ENCODE peak calls at places on chromosomes 13 and 19, in six cellular contexts. One of them, this sample, is unnamed.

GRCh38 chr19:16801599-16801998 is 27.6 kb upstream of the SIN3B start:
- DNase-seq in CD8-positive, alpha-beta memory T cell: no peak
- DNase-seq in stomach: no peak
- DNase-seq in dorsolateral prefrontal cortex: no peak
- DNase-seq in heart right ventricle: no peak
- DNase-seq in ovary: no peak
- DNase-seq in this sample: peak; percentile 8

GRCh38 chr13:113837554-113838355 is 26.1 kb downstream of the GAS6 start:
- DNase-seq in CD8-positive, alpha-beta memory T cell: no peak
- DNase-seq in stomach: peak; percentile 89
- DNase-seq in dorsolateral prefrontal cortex: peak; percentile 92
- DNase-seq in heart right ventricle: peak; percentile 94
- DNase-seq in ovary: peak; percentile 96
- DNase-seq in this sample: peak; percentile 97

GRCh38 chr13:90545070-90545840 is 802.2 kb upstream of the MIR17HG start:
- DNase-seq in CD8-positive, alpha-beta memory T cell: no peak
- DNase-seq in stomach: no peak
- DNase-seq in dorsolateral prefrontal cortex: no peak
- DNase-seq in heart right ventricle: no peak
- DNase-seq in ovary: no peak
- DNase-seq in this sample: no peak

GRCh38 chr13:25397763-25398162 is 26.0 kb downstream of the ATP8A2 start:
- DNase-seq in CD8-positive, alpha-beta memory T cell: no peak
- DNase-seq in stomach: no peak
- DNase-seq in dorsolateral prefrontal cortex: no peak
- DNase-seq in heart right ventricle: no peak
- DNase-seq in ovary: no peak
- DNase-seq in this sample: no peak

GRCh38 chr13:21025539-21025938 is 35.8 kb downstream of the LATS2 start:
- DNase-seq in CD8-positive, alpha-beta memory T cell: no peak
- DNase-seq in stomach: no peak
- DNase-seq in dorsolateral prefrontal cortex: no peak
- DNase-seq in heart right ventricle: no peak
- DNase-seq in ovary: no peak
- DNase-seq in this sample: no peak

GRCh38 chr19:741506-742131 is 9.3 kb upstream of the MISP start:
- DNase-seq in CD8-positive, alpha-beta memory T cell: no peak
- DNase-seq in stomach: no peak
- DNase-seq in dorsolateral prefrontal cortex: no peak
- DNase-seq in heart right ventricle: no peak
- DNase-seq in ovary: no peak
- DNase-seq in this sample: no peak

GRCh38 chr13:26785845-26786630 is 25.5 kb upstream of the GPR12 start:
- DNase-seq in CD8-positive, alpha-beta memory T cell: peak; percentile 58
- DNase-seq in stomach: peak; percentile 28
- DNase-seq in dorsolateral prefrontal cortex: no peak
- DNase-seq in heart right ventricle: peak; percentile 31
- DNase-seq in ovary: no peak
- DNase-seq in this sample: no peak

GRCh38 chr13:64758520-64758919 is 2471.6 kb downstream of the PCDH9 start:
- DNase-seq in CD8-positive, alpha-beta memory T cell: no peak
- DNase-seq in stomach: no peak
- DNase-seq in dorsolateral prefrontal cortex: no peak
- DNase-seq in heart right ventricle: no peak
- DNase-seq in ovary: no peak
- DNase-seq in this sample: no peak

GRCh38 chr19:15871570-15871969 is 26.3 kb downstream of the CYP4F2 start:
- DNase-seq in CD8-positive, alpha-beta memory T cell: no peak
- DNase-seq in stomach: no peak
- DNase-seq in dorsolateral prefrontal cortex: no peak
- DNase-seq in heart right ventricle: no peak
- DNase-seq in ovary: no peak
- DNase-seq in this sample: no peak

GRCh38 chr13:96475103-96475502 is 385.2 kb downstream of the HS6ST3 start:
- DNase-seq in CD8-positive, alpha-beta memory T cell: no peak
- DNase-seq in stomach: no peak
- DNase-seq in dorsolateral prefrontal cortex: no peak
- DNase-seq in heart right ventricle: no peak
- DNase-seq in ovary: no peak
- DNase-seq in this sample: no peak

GRCh38 chr13:29924951-29925350 is 74.5 kb upstream of the UBL3 start:
- DNase-seq in CD8-positive, alpha-beta memory T cell: no peak
- DNase-seq in stomach: no peak
- DNase-seq in dorsolateral prefrontal cortex: no peak
- DNase-seq in heart right ventricle: no peak
- DNase-seq in ovary: no peak
- DNase-seq in this sample: no peak

GRCh38 chr19:452829-453228 is 8.0 kb downstream of the SHC2 start:
- DNase-seq in CD8-positive, alpha-beta memory T cell: no peak
- DNase-seq in stomach: no peak
- DNase-seq in dorsolateral prefrontal cortex: no peak
- DNase-seq in heart right ventricle: no peak
- DNase-seq in ovary: no peak
- DNase-seq in this sample: no peak

GRCh38 chr19:1259206-1259872 is 9.8 kb upstream of the CIRBP start:
- DNase-seq in CD8-positive, alpha-beta memory T cell: peak; percentile 76
- DNase-seq in stomach: peak; percentile 72
- DNase-seq in dorsolateral prefrontal cortex: peak; percentile 26
- DNase-seq in heart right ventricle: peak; percentile 85
- DNase-seq in ovary: peak; percentile 83
- DNase-seq in this sample: no peak

GRCh38 chr19:1512671-1513491 is at the start of gene ADAMTSL5:
- DNase-seq in CD8-positive, alpha-beta memory T cell: peak; percentile 52
- DNase-seq in stomach: peak; percentile 60
- DNase-seq in dorsolateral prefrontal cortex: no peak
- DNase-seq in heart right ventricle: peak; percentile 67
- DNase-seq in ovary: no peak
- DNase-seq in this sample: no peak

GRCh38 chr13:45219938-45220375 is 19.1 kb upstream of the KCTD4 start:
- DNase-seq in CD8-positive, alpha-beta memory T cell: no peak
- DNase-seq in stomach: no peak
- DNase-seq in dorsolateral prefrontal cortex: no peak
- DNase-seq in heart right ventricle: no peak
- DNase-seq in ovary: no peak
- DNase-seq in this sample: no peak

GRCh38 chr13:59790626-59791025 is 373.1 kb downstream of the DIAPH3 start:
- DNase-seq in CD8-positive, alpha-beta memory T cell: no peak
- DNase-seq in stomach: no peak
- DNase-seq in dorsolateral prefrontal cortex: no peak
- DNase-seq in heart right ventricle: no peak
- DNase-seq in ovary: no peak
- DNase-seq in this sample: no peak

DNA sequence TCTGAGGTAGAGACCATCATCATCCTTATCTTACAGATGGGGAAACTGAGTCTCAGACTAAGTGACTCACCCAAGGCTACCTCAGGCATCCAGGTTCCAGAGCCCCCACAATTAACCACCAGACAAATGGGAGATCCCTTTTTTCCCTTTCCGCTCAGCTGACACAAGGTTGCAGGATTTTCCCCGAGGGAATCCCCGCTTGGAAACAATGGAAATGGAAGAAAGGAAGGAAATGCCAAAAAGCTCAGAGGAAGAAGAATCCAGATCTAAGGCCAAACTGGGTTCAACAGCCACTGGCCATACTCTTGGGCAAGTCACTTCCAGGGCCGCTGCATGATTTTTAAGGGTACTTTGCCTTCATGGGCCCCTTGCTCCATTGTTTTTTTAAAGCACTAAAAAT is 1.6 kb downstream of the ZNF71 start:
- DNase-seq in CD8-positive, alpha-beta memory T cell: no peak
- DNase-seq in stomach: no peak
- DNase-seq in dorsolateral prefrontal cortex: no peak
- DNase-seq in heart right ventricle: no peak
- DNase-seq in ovary: no peak
- DNase-seq in this sample: no peak
- H3K4me3 ChIP-seq in CD8-positive, alpha-beta memory T cell: no peak overlapping the region
- H3K4me3 ChIP-seq in stomach: no peak overlapping the region
- H3K4me3 ChIP-seq in dorsolateral prefrontal cortex: peak overlapping the region; percentile 98
- H3K4me3 ChIP-seq in heart right ventricle: no peak overlapping the region
- H3K4me3 ChIP-seq in ovary: no peak overlapping the region
- H3K4me3 ChIP-seq in this sample: no peak overlapping the region

GRCh38 chr19:8595651-8596050 is 14.9 kb downstream of the ADAMTS10 start:
- DNase-seq in CD8-positive, alpha-beta memory T cell: no peak
- DNase-seq in stomach: no peak
- DNase-seq in dorsolateral prefrontal cortex: no peak
- DNase-seq in heart right ventricle: no peak
- DNase-seq in ovary: peak; percentile 47
- DNase-seq in this sample: no peak

GRCh38 chr19:8596168-8596567 is 14.3 kb downstream of the ADAMTS10 start:
- DNase-seq in CD8-positive, alpha-beta memory T cell: no peak
- DNase-seq in stomach: no peak
- DNase-seq in dorsolateral prefrontal cortex: no peak
- DNase-seq in heart right ventricle: no peak
- DNase-seq in ovary: no peak
- DNase-seq in this sample: no peak

GRCh38 chr19:8593931-8594330 is 16.6 kb downstream of the ADAMTS10 start:
- DNase-seq in CD8-positive, alpha-beta memory T cell: no peak
- DNase-seq in stomach: no peak
- DNase-seq in dorsolateral prefrontal cortex: no peak
- DNase-seq in heart right ventricle: no peak
- DNase-seq in ovary: no peak
- DNase-seq in this sample: no peak

GRCh38 chr19:8589177-8589714 is 12.0 kb upstream of the MYO1F start:
- DNase-seq in CD8-positive, alpha-beta memory T cell: no peak
- DNase-seq in stomach: no peak
- DNase-seq in dorsolateral prefrontal cortex: no peak
- DNase-seq in heart right ventricle: no peak
- DNase-seq in ovary: no peak
- DNase-seq in this sample: no peak

GRCh38 chr19:8592231-8593009 is 15.2 kb upstream of the MYO1F start:
- DNase-seq in CD8-positive, alpha-beta memory T cell: peak; percentile 95
- DNase-seq in stomach: peak; percentile 85
- DNase-seq in dorsolateral prefrontal cortex: peak; percentile 86
- DNase-seq in heart right ventricle: peak; percentile 96
- DNase-seq in ovary: peak; percentile 100
- DNase-seq in this sample: peak; percentile 79
- H3K4me3 ChIP-seq in CD8-positive, alpha-beta memory T cell: peak overlapping the region; percentile 43
- H3K4me3 ChIP-seq in stomach: peak overlapping the region; percentile 32
- H3K4me3 ChIP-seq in dorsolateral prefrontal cortex: peak overlapping the region; percentile 43
- H3K4me3 ChIP-seq in heart right ventricle: peak overlapping the region; percentile 39
- H3K4me3 ChIP-seq in ovary: peak overlapping the region; percentile 43
- H3K4me3 ChIP-seq in this sample: peak overlapping the region; percentile 48

GRCh38 chr19:17947815-17948473 is 15.1 kb downstream of the CCDC124 start:
- DNase-seq in CD8-positive, alpha-beta memory T cell: peak; percentile 93
- DNase-seq in stomach: peak; percentile 90
- DNase-seq in dorsolateral prefrontal cortex: peak; percentile 87
- DNase-seq in heart right ventricle: peak; percentile 94
- DNase-seq in ovary: peak; percentile 96
- DNase-seq in this sample: peak; percentile 63
- H3K4me3 ChIP-seq in CD8-positive, alpha-beta memory T cell: no peak overlapping the region
- H3K4me3 ChIP-seq in stomach: peak overlapping the region; percentile 84
- H3K4me3 ChIP-seq in dorsolateral prefrontal cortex: peak overlapping the region; percentile 69
- H3K4me3 ChIP-seq in heart right ventricle: peak overlapping the region; percentile 62
- H3K4me3 ChIP-seq in ovary: peak overlapping the region; percentile 61
- H3K4me3 ChIP-seq in this sample: peak overlapping the region; percentile 53

GRCh38 chr13:99926014-99926731 is 45.4 kb downstream of the ZIC5 start:
- DNase-seq in CD8-positive, alpha-beta memory T cell: no peak
- DNase-seq in stomach: peak; percentile 57
- DNase-seq in dorsolateral prefrontal cortex: peak; percentile 5
- DNase-seq in heart right ventricle: no peak
- DNase-seq in ovary: no peak
- DNase-seq in this sample: no peak
- H3K4me3 ChIP-seq in CD8-positive, alpha-beta memory T cell: no peak overlapping the region
- H3K4me3 ChIP-seq in stomach: peak overlapping the region; percentile 20
- H3K4me3 ChIP-seq in dorsolateral prefrontal cortex: peak overlapping the region; percentile 10
- H3K4me3 ChIP-seq in heart right ventricle: no peak overlapping the region
- H3K4me3 ChIP-seq in ovary: no peak overlapping the region
- H3K4me3 ChIP-seq in this sample: peak overlapping the region; percentile 15